ENCODE peak calls at places on chromosomes 7 and 10, in four cellular contexts. Z, B, D and F are unnamed samples.

GRCh38 chr10:44958196-44958896 is 1.3 kb upstream of the RASSF4 start:
- DNase-seq in Z (peak), B (no peak), D (no peak), F (peak)

GRCh38 chr7:75623390-75624133 is 115.2 kb downstream of the HIP1 start:
- DNase-seq in Z (peak), B (no peak), D (no peak), F (no peak)

GRCh38 chr10:86649471-86650150 is 4.7 kb upstream of the OPN4 start:
- DNase-seq in Z (no peak), B (no peak), D (no peak), F (peak)

GRCh38 chr7:92873776-92874175 is 37.4 kb upstream of the CDK6 start:
- DNase-seq in Z (no peak), B (no peak), D (no peak), F (no peak)

GRCh38 chr10:88130912-88131311 is 267.5 kb downstream of the PTEN start:
- DNase-seq in Z (no peak), B (no peak), D (no peak), F (no peak)

GRCh38 chr10:75042292-75042974 is 69.0 kb upstream of the SAMD8 start:
- DNase-seq in Z (peak), B (no peak), D (no peak), F (no peak)

GRCh38 chr10:6269953-6270867 is 67.5 kb downstream of the PFKFB3 start:
- DNase-seq in Z (peak), B (no peak), D (peak), F (no peak)

GRCh38 chr7:86778271-86778670 is 134.6 kb downstream of the GRM3 start:
- DNase-seq in Z (no peak), B (no peak), D (no peak), F (no peak)

GRCh38 chr10:29820890-29821398 is 186.2 kb upstream of the SVIL start:
- DNase-seq in Z (no peak), B (no peak), D (no peak), F (no peak)

GRCh38 chr7:19690736-19691135 is 18.1 kb downstream of the POLR1F start:
- DNase-seq in Z (no peak), B (no peak), D (no peak), F (no peak)

GRCh38 chr10:21265622-21266021 is 259.9 kb downstream of the SKIDA1 start:
- DNase-seq in Z (no peak), B (peak), D (no peak), F (no peak)

GRCh38 chr10:33716461-33717267 is 382.2 kb upstream of the NRP1 start:
- DNase-seq in Z (no peak), B (no peak), D (no peak), F (no peak)

GRCh38 chr7:47576031-47576908 is 5.6 kb downstream of the TNS3 start:
- DNase-seq in Z (peak), B (peak), D (no peak), F (no peak)

GRCh38 chr10:29409241-29410051 is 120.6 kb downstream of the LYZL1 start:
- DNase-seq in Z (peak), B (peak), D (peak), F (no peak)

GRCh38 chr7:34156336-34156735 is 251.0 kb downstream of the BMPER start:
- DNase-seq in Z (no peak), B (no peak), D (no peak), F (no peak)

GRCh38 chr10:51170518-51171245 is 96.4 kb downstream of the PRKG1 start:
- DNase-seq in Z (no peak), B (no peak), D (no peak), F (no peak)

GRCh38 chr7:128005117-128005516 is 26.1 kb downstream of the LRRC4 start:
- DNase-seq in Z (no peak), B (no peak), D (no peak), F (no peak)

GRCh38 chr10:12322583-12323131 is 26.7 kb upstream of the CAMK1D start:
- DNase-seq in Z (no peak), B (no peak), D (no peak), F (no peak)

GRCh38 chr10:100968839-100969174 is 497 bp upstream of the SEMA4G start:
- DNase-seq in Z (no peak), B (no peak), D (no peak), F (no peak)

GRCh38 chr7:36037121-36037662 is 115.9 kb upstream of the EEPD1 start:
- DNase-seq in Z (peak), B (peak), D (no peak), F (no peak)

GRCh38 chr7:150866932-150867564 is 14.7 kb downstream of the AOC1 start:
- DNase-seq in Z (no peak), B (no peak), D (no peak), F (no peak)

GRCh38 chr10:34739915-34740314 is 75.2 kb downstream of the PARD3 start:
- DNase-seq in Z (peak), B (no peak), D (no peak), F (no peak)

GRCh38 chr7:79454325-79454960 is 976 bp upstream of the MAGI2 start:
- DNase-seq in Z (peak), B (no peak), D (no peak), F (peak)

GRCh38 chr7:6346581-6346980 is 74.2 kb upstream of the CYTH3 start:
- DNase-seq in Z (no peak), B (no peak), D (no peak), F (no peak)

GRCh38 chr7:14931511-14932215 is 29.1 kb upstream of the DGKB start:
- DNase-seq in Z (no peak), B (no peak), D (no peak), F (no peak)

GRCh38 chr7:22586806-22587180 is 86.8 kb upstream of the STEAP1B start:
- DNase-seq in Z (no peak), B (no peak), D (no peak), F (no peak)

DNA sequence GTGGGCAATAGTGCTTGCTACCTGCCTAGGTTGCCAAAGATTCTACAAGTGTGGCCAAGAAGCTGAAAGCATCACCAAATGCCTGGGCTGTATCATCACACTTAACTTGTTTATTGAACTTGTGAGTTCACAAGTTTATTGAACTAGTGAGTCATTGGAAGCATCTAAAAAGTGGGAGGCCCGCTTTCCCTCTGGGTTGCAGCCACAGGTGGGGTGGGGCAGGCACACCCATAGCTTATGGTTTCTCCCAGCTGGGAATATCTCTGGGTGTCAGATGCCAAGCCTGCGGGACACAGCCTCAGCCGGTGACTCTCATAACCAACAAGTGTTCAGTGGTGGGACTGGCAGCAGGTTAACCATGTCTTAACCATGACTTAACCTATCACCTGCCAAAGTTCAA is 145.9 kb upstream of the FAM13C start:
- DNase-seq in Z (no peak), B (no peak), D (no peak), F (no peak)
- TF ChIP-seq CTCF in Z (no peak), B (no peak), D (no peak), F (no peak)

GRCh38 chr10:1299041-1299726 is 243.0 kb downstream of the WDR37 start:
- DNase-seq in Z (no peak), B (no peak), D (no peak), F (no peak)

GRCh38 chr10:1294748-1295147 is 238.6 kb downstream of the WDR37 start:
- DNase-seq in Z (no peak), B (no peak), D (no peak), F (no peak)

GRCh38 chr10:1295756-1296480 is 239.7 kb downstream of the WDR37 start:
- DNase-seq in Z (no peak), B (no peak), D (no peak), F (no peak)

GRCh38 chr10:1300218-1300617 is 244.0 kb downstream of the WDR37 start:
- DNase-seq in Z (no peak), B (no peak), D (no peak), F (no peak)

GRCh38 chr10:1297566-1298301 is 241.5 kb downstream of the WDR37 start:
- DNase-seq in Z (no peak), B (no peak), D (no peak), F (no peak)
- TF ChIP-seq CTCF in Z (no peak), B (no peak), D (no peak), F (peak)

GRCh38 chr10:57960406-57960805 is 307.3 kb downstream of the IPMK start:
- DNase-seq in Z (no peak), B (no peak), D (no peak), F (no peak)
- TF ChIP-seq CTCF in Z (no peak), B (no peak), D (no peak), F (no peak)

DNA sequence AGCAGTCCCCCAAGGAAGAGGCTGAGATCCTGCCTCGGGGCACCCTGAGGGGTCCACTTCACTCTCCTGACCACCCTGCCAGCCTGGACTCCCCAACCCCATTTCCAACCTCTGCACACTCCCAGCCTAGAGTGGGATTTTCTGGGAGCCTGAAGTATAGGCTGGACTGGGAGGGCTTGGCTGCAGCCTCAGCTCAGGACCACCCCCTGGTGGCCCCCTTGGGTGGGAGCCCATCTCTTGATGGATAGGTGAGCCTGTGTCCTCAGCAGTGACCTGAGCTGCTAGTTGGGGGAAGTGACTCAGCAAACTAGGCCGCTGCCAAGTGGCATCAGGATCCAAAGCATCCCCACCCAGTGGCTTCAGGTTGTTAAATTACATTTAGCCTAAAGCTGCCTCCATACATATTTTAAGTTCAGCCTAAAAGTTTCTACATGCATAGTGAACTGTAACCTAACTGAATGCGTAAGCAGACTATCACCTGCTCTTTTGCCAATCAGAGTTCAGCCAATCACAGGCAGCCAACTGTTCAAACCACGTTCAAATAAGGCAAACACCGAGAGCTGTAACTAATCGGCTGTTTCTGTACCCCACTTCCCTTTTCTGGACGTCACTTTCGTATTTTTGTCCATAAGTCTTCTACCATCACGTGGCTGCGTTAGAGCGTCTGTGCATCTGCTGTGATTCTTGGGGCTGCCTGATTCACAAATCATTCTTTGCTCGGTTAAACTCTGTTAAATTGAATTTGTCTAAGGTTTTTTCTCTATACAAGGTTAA is 144.0 kb downstream of the PLPP4 start:
- DNase-seq in Z (no peak), B (no peak), D (no peak), F (no peak)
- TF ChIP-seq CTCF in Z (no peak), B (no peak), D (no peak), F (peak)